ENCODE peak calls at places on chromosomes 12 and 14, in five cellular contexts. One of them, this sample, is unnamed.

GRCh38 chr12:72230589-72230988 is 41.6 kb upstream of the TRHDE start:
- DNase-seq in fibroblast of lung: peak; percentile 91
- DNase-seq in right atrium auricular region: no peak
- DNase-seq in HCT116: no peak
- DNase-seq in Peyer's patch: no peak
- DNase-seq in this sample: no peak

GRCh38 chr12:13606290-13606689 is 375.1 kb downstream of the GRIN2B start:
- DNase-seq in fibroblast of lung: no peak
- DNase-seq in right atrium auricular region: no peak
- DNase-seq in HCT116: no peak
- DNase-seq in Peyer's patch: no peak
- DNase-seq in this sample: no peak

GRCh38 chr12:100672075-100672592 is 98.7 kb downstream of the GAS2L3 start:
- DNase-seq in fibroblast of lung: no peak
- DNase-seq in right atrium auricular region: no peak
- DNase-seq in HCT116: no peak
- DNase-seq in Peyer's patch: no peak
- DNase-seq in this sample: peak; percentile 50

GRCh38 chr12:106248849-106249371 is 1.1 kb upstream of the CKAP4 start:
- DNase-seq in fibroblast of lung: peak; percentile 34
- DNase-seq in right atrium auricular region: peak; percentile 79
- DNase-seq in HCT116: no peak
- DNase-seq in Peyer's patch: peak; percentile 45
- DNase-seq in this sample: peak; percentile 57

GRCh38 chr12:132593521-132593920 is 16.9 kb downstream of the LRCOL1 start:
- DNase-seq in fibroblast of lung: no peak
- DNase-seq in right atrium auricular region: no peak
- DNase-seq in HCT116: no peak
- DNase-seq in Peyer's patch: no peak
- DNase-seq in this sample: no peak

GRCh38 chr14:65864993-65865392 is 452.5 kb downstream of the FUT8 start:
- DNase-seq in fibroblast of lung: no peak
- DNase-seq in right atrium auricular region: no peak
- DNase-seq in HCT116: no peak
- DNase-seq in Peyer's patch: no peak
- DNase-seq in this sample: no peak

GRCh38 chr14:56678838-56679237 is 99.2 kb downstream of the TMEM260 start:
- DNase-seq in fibroblast of lung: no peak
- DNase-seq in right atrium auricular region: no peak
- DNase-seq in HCT116: no peak
- DNase-seq in Peyer's patch: no peak
- DNase-seq in this sample: no peak

GRCh38 chr12:32603858-32604257 is 75.2 kb upstream of the DNM1L start:
- DNase-seq in fibroblast of lung: peak; percentile 62
- DNase-seq in right atrium auricular region: no peak
- DNase-seq in HCT116: no peak
- DNase-seq in Peyer's patch: no peak
- DNase-seq in this sample: no peak

GRCh38 chr12:51748235-51748634 is 100.3 kb downstream of the FIGNL2 start:
- DNase-seq in fibroblast of lung: no peak
- DNase-seq in right atrium auricular region: no peak
- DNase-seq in HCT116: no peak
- DNase-seq in Peyer's patch: no peak
- DNase-seq in this sample: no peak

GRCh38 chr12:109434556-109434955 is 42.5 kb downstream of the KCTD10 start:
- DNase-seq in fibroblast of lung: no peak
- DNase-seq in right atrium auricular region: no peak
- DNase-seq in HCT116: no peak
- DNase-seq in Peyer's patch: no peak
- DNase-seq in this sample: no peak

GRCh38 chr14:52906141-52906601 is 44.7 kb downstream of the FERMT2 start:
- DNase-seq in fibroblast of lung: peak; percentile 94
- DNase-seq in right atrium auricular region: no peak
- DNase-seq in HCT116: peak; percentile 71
- DNase-seq in Peyer's patch: no peak
- DNase-seq in this sample: no peak

GRCh38 chr14:68446243-68447040 is 346.4 kb downstream of the ZFP36L1 start:
- DNase-seq in fibroblast of lung: no peak
- DNase-seq in right atrium auricular region: no peak
- DNase-seq in HCT116: no peak
- DNase-seq in Peyer's patch: no peak
- DNase-seq in this sample: no peak

GRCh38 chr14:91245029-91245428 is 525 bp upstream of the GPR68 start:
- DNase-seq in fibroblast of lung: no peak
- DNase-seq in right atrium auricular region: no peak
- DNase-seq in HCT116: no peak
- DNase-seq in Peyer's patch: peak; percentile 73
- DNase-seq in this sample: no peak

GRCh38 chr12:66679441-66680069 is 679 bp upstream of the GRIP1 start:
- DNase-seq in fibroblast of lung: no peak
- DNase-seq in right atrium auricular region: no peak
- DNase-seq in HCT116: no peak
- DNase-seq in Peyer's patch: no peak
- DNase-seq in this sample: no peak

GRCh38 chr12:12121022-12121421 is 50.3 kb downstream of the BCL2L14 start:
- DNase-seq in fibroblast of lung: no peak
- DNase-seq in right atrium auricular region: no peak
- DNase-seq in HCT116: no peak
- DNase-seq in Peyer's patch: no peak
- DNase-seq in this sample: no peak

GRCh38 chr12:108806350-108806749 is 51.0 kb downstream of the SSH1 start:
- DNase-seq in fibroblast of lung: no peak
- DNase-seq in right atrium auricular region: no peak
- DNase-seq in HCT116: no peak
- DNase-seq in Peyer's patch: no peak
- DNase-seq in this sample: no peak

GRCh38 chr12:9718968-9719367 is 13.9 kb downstream of the CLECL1 start:
- DNase-seq in fibroblast of lung: no peak
- DNase-seq in right atrium auricular region: no peak
- DNase-seq in HCT116: no peak
- DNase-seq in Peyer's patch: no peak
- DNase-seq in this sample: no peak

GRCh38 chr14:103854822-103855733 is 7.7 kb upstream of the PPP1R13B start:
- DNase-seq in fibroblast of lung: no peak
- DNase-seq in right atrium auricular region: no peak
- DNase-seq in HCT116: no peak
- DNase-seq in Peyer's patch: no peak
- DNase-seq in this sample: peak; percentile 77

GRCh38 chr12:13613297-13613696 is 368.1 kb downstream of the GRIN2B start:
- DNase-seq in fibroblast of lung: no peak
- DNase-seq in right atrium auricular region: no peak
- DNase-seq in HCT116: no peak
- DNase-seq in Peyer's patch: no peak
- DNase-seq in this sample: no peak

GRCh38 chr14:67395876-67396189 is 16.1 kb downstream of the PLEK2 start:
- DNase-seq in fibroblast of lung: no peak
- DNase-seq in right atrium auricular region: no peak
- DNase-seq in HCT116: no peak
- DNase-seq in Peyer's patch: no peak
- DNase-seq in this sample: no peak

GRCh38 chr12:6195665-6196535 is 4.3 kb upstream of the CD9 start:
- DNase-seq in fibroblast of lung: peak; percentile 89
- DNase-seq in right atrium auricular region: peak; percentile 93
- DNase-seq in HCT116: peak; percentile 72
- DNase-seq in Peyer's patch: peak; percentile 76
- DNase-seq in this sample: peak; percentile 83

GRCh38 chr12:113142173-113142885 is 6.8 kb upstream of the RASAL1 start:
- DNase-seq in fibroblast of lung: no peak
- DNase-seq in right atrium auricular region: no peak
- DNase-seq in HCT116: no peak
- DNase-seq in Peyer's patch: peak; percentile 27
- DNase-seq in this sample: peak; percentile 71

GRCh38 chr14:104373055-104373854 is 206.3 kb upstream of the C14orf180 start:
- DNase-seq in fibroblast of lung: no peak
- DNase-seq in right atrium auricular region: no peak
- DNase-seq in HCT116: no peak
- DNase-seq in Peyer's patch: no peak
- DNase-seq in this sample: peak; percentile 30

GRCh38 chr12:80129895-80130535 is 30.7 kb downstream of the OTOGL start:
- DNase-seq in fibroblast of lung: no peak
- DNase-seq in right atrium auricular region: no peak
- DNase-seq in HCT116: no peak
- DNase-seq in Peyer's patch: no peak
- DNase-seq in this sample: no peak

GRCh38 chr12:117092511-117092780 is 6.8 kb downstream of the TESC start:
- DNase-seq in fibroblast of lung: no peak
- DNase-seq in right atrium auricular region: no peak
- DNase-seq in HCT116: no peak
- DNase-seq in Peyer's patch: no peak
- DNase-seq in this sample: no peak

GRCh38 chr12:117874842-117875434 is 93.9 kb downstream of the KSR2 start:
- DNase-seq in fibroblast of lung: peak; percentile 58
- DNase-seq in right atrium auricular region: peak; percentile 70
- DNase-seq in HCT116: peak; percentile 57
- DNase-seq in Peyer's patch: peak; percentile 31
- DNase-seq in this sample: peak; percentile 77

GRCh38 chr12:69466867-69467266 is 3.3 kb upstream of the FRS2 start:
- DNase-seq in fibroblast of lung: no peak
- DNase-seq in right atrium auricular region: no peak
- DNase-seq in HCT116: no peak
- DNase-seq in Peyer's patch: no peak
- DNase-seq in this sample: no peak

GRCh38 chr12:62813031-62813829 is 121.7 kb downstream of the PPM1H start:
- DNase-seq in fibroblast of lung: peak; percentile 74
- DNase-seq in right atrium auricular region: peak; percentile 65
- DNase-seq in HCT116: peak; percentile 45
- DNase-seq in Peyer's patch: peak; percentile 25
- DNase-seq in this sample: peak; percentile 80

GRCh38 chr14:51419685-51420084 is 179.6 kb downstream of the TMX1 start:
- DNase-seq in fibroblast of lung: no peak
- DNase-seq in right atrium auricular region: no peak
- DNase-seq in HCT116: no peak
- DNase-seq in Peyer's patch: no peak
- DNase-seq in this sample: no peak

GRCh38 chr12:57416039-57416996 is 14.5 kb downstream of the R3HDM2 start:
- DNase-seq in fibroblast of lung: peak; percentile 30
- DNase-seq in right atrium auricular region: no peak
- DNase-seq in HCT116: peak; percentile 38
- DNase-seq in Peyer's patch: no peak
- DNase-seq in this sample: no peak

GRCh38 chr12:40086471-40086870 is 19.4 kb downstream of the SLC2A13 start:
- DNase-seq in fibroblast of lung: no peak
- DNase-seq in right atrium auricular region: no peak
- DNase-seq in HCT116: no peak
- DNase-seq in Peyer's patch: no peak
- DNase-seq in this sample: no peak

GRCh38 chr14:74907744-74908143 is 15.3 kb downstream of the RPS6KL1 start:
- DNase-seq in fibroblast of lung: no peak
- DNase-seq in right atrium auricular region: no peak
- DNase-seq in HCT116: no peak
- DNase-seq in Peyer's patch: no peak
- DNase-seq in this sample: no peak

GRCh38 chr12:75120202-75120774 is 89.4 kb downstream of the KCNC2 start:
- DNase-seq in fibroblast of lung: no peak
- DNase-seq in right atrium auricular region: no peak
- DNase-seq in HCT116: no peak
- DNase-seq in Peyer's patch: no peak
- DNase-seq in this sample: no peak

GRCh38 chr12:22709292-22709691 is 84.3 kb downstream of the ETNK1 start:
- DNase-seq in fibroblast of lung: peak; percentile 49
- DNase-seq in right atrium auricular region: no peak
- DNase-seq in HCT116: peak; percentile 26
- DNase-seq in Peyer's patch: no peak
- DNase-seq in this sample: no peak

GRCh38 chr12:106794369-106794768 is 19.9 kb downstream of the RIC8B start:
- DNase-seq in fibroblast of lung: no peak
- DNase-seq in right atrium auricular region: no peak
- DNase-seq in HCT116: no peak
- DNase-seq in Peyer's patch: no peak
- DNase-seq in this sample: no peak

GRCh38 chr12:77324416-77324762 is 259.0 kb upstream of the E2F7 start:
- DNase-seq in fibroblast of lung: no peak
- DNase-seq in right atrium auricular region: no peak
- DNase-seq in HCT116: no peak
- DNase-seq in Peyer's patch: no peak
- DNase-seq in this sample: no peak
- H3K4me3 ChIP-seq in fibroblast of lung: peak overlapping the region; percentile 91
- H3K4me3 ChIP-seq in right atrium auricular region: peak overlapping the region; percentile 62
- H3K4me3 ChIP-seq in HCT116: peak overlapping the region; percentile 43
- H3K4me3 ChIP-seq in Peyer's patch: peak overlapping the region; percentile 55
- H3K4me3 ChIP-seq in this sample: peak overlapping the region; percentile 61

DNA sequence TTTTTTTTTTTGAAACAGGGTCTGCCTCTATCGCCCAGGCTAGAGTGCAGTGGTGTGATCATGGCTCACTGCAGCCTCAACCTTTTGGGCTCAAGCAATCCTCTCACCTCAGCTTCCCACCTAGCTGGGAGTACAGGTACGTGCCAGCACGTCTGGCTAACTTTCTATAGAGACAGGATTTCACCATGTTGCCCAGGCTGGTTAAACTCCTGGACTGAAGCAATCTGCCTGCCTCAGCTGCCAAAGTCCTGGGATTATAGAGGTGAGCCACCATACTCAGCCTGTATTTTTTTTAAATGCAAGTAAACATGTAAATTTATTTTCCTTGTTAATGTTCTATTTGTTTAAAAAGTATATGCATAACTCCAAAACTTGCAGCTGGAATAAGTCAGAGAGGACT is 80.4 kb downstream of the EEA1 start:
- DNase-seq in fibroblast of lung: no peak
- DNase-seq in right atrium auricular region: no peak
- DNase-seq in HCT116: no peak
- DNase-seq in Peyer's patch: no peak
- DNase-seq in this sample: no peak
- H3K27ac ChIP-seq in fibroblast of lung: no peak overlapping the region
- H3K27ac ChIP-seq in right atrium auricular region: no peak overlapping the region
- H3K27ac ChIP-seq in HCT116: no peak overlapping the region
- H3K27ac ChIP-seq in Peyer's patch: no peak overlapping the region
- H3K27ac ChIP-seq in this sample: no peak overlapping the region

DNA sequence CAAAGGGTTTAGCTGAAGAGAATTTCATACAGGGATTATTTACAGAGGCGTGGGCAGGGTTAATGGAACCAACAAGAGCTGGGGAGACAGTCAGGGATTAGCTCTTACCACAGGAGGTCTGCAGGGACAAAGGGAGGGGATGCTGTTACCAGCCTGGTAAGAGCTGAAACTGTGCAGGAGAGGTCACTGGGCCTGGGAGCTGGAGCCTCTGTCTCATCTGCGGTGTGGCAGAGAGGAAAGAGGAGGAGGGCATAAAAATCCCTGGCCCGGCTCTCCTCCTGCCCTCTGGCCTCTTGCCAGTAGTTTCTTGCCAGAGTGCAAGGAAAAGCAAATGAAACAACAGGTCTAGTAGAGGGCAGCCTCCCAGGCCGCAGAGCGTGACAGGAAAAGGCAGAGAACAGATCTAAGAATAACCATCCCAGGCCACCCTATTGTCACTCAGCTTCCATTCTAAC is 18.9 kb upstream of the POC1B start:
- DNase-seq in fibroblast of lung: peak; percentile 50
- DNase-seq in right atrium auricular region: no peak
- DNase-seq in HCT116: no peak
- DNase-seq in Peyer's patch: no peak
- DNase-seq in this sample: peak; percentile 52
- H3K4me3 ChIP-seq in fibroblast of lung: no peak overlapping the region
- H3K4me3 ChIP-seq in right atrium auricular region: no peak overlapping the region
- H3K4me3 ChIP-seq in HCT116: no peak overlapping the region
- H3K4me3 ChIP-seq in Peyer's patch: no peak overlapping the region
- H3K4me3 ChIP-seq in this sample: no peak overlapping the region

GRCh38 chr12:20646239-20646827 is 48.8 kb upstream of the SLCO1C1 start:
- DNase-seq in fibroblast of lung: peak; percentile 65
- DNase-seq in right atrium auricular region: no peak
- DNase-seq in HCT116: peak; percentile 53
- DNase-seq in Peyer's patch: no peak
- DNase-seq in this sample: no peak

GRCh38 chr12:20643822-20644221 is 51.3 kb upstream of the SLCO1C1 start:
- DNase-seq in fibroblast of lung: no peak
- DNase-seq in right atrium auricular region: no peak
- DNase-seq in HCT116: no peak
- DNase-seq in Peyer's patch: no peak
- DNase-seq in this sample: no peak

GRCh38 chr12:20641127-20641526 is 54.0 kb upstream of the SLCO1C1 start:
- DNase-seq in fibroblast of lung: no peak
- DNase-seq in right atrium auricular region: no peak
- DNase-seq in HCT116: no peak
- DNase-seq in Peyer's patch: no peak
- DNase-seq in this sample: no peak
- H3K27ac ChIP-seq in fibroblast of lung: no peak overlapping the region
- H3K27ac ChIP-seq in right atrium auricular region: no peak overlapping the region
- H3K27ac ChIP-seq in HCT116: no peak overlapping the region
- H3K27ac ChIP-seq in Peyer's patch: no peak overlapping the region
- H3K27ac ChIP-seq in this sample: no peak overlapping the region